ENCODE peak calls at places on chromosomes 4 and X, in four cellular contexts. U, Z, O and P are unnamed samples.

GRCh38 chr4:147378780-147379179 is 102.1 kb upstream of the EDNRA start:
- DNase-seq in U (no peak), O (no peak), Z (no peak), P (no peak)

GRCh38 chr4:53928825-53929224 is 135.6 kb downstream of the CHIC2 start:
- DNase-seq in Z (peak), O (no peak), U (no peak), P (no peak)

GRCh38 chrX:116378961-116379360 is 57.4 kb upstream of the SLC6A14 start:
- DNase-seq in O (no peak), Z (no peak), U (no peak), P (no peak)

GRCh38 chr4:46392421-46392820 is 2.5 kb upstream of the GABRA2 start:
- DNase-seq in U (no peak), O (no peak), Z (no peak), P (no peak)

GRCh38 chrX:5958523-5958922 is 270.1 kb downstream of the NLGN4X start:
- DNase-seq in O (no peak), Z (no peak), U (no peak), P (no peak)

GRCh38 chrX:96182366-96182765 is 502.3 kb upstream of the DIAPH2 start:
- DNase-seq in U (peak), O (peak), Z (peak), P (no peak)

GRCh38 chr4:34649716-34650115 is 1594.6 kb downstream of the ARAP2 start:
- DNase-seq in Z (peak), O (no peak), U (no peak), P (no peak)

GRCh38 chr4:78168029-78168428 is 110.9 kb downstream of the FRAS1 start:
- DNase-seq in Z (no peak), O (no peak), U (peak), P (no peak)

GRCh38 chr4:39054497-39054896 is 7.5 kb upstream of the KLHL5 start:
- DNase-seq in U (no peak), O (no peak), Z (no peak), P (no peak)

GRCh38 chrX:84064164-84064563 is 123.8 kb downstream of the RPS6KA6 start:
- DNase-seq in Z (peak), O (no peak), U (no peak), P (no peak)

GRCh38 chr4:29002151-29002550 is 1718.0 kb upstream of the PCDH7 start:
- DNase-seq in Z (no peak), U (peak), O (no peak), P (no peak)

GRCh38 chr4:7981738-7982394 is 42.2 kb upstream of the AFAP1 start:
- DNase-seq in O (no peak), U (no peak), Z (no peak), P (no peak)

GRCh38 chr4:139184129-139184528 is 7.1 kb upstream of the ELF2 start:
- DNase-seq in Z (peak), U (no peak), O (peak), P (no peak)

GRCh38 chr4:35447474-35447873 is 796.8 kb downstream of the ARAP2 start:
- DNase-seq in O (no peak), U (no peak), Z (no peak), P (no peak)

GRCh38 chrX:75156537-75156945 is 458 bp upstream of the ABCB7 start:
- DNase-seq in Z (peak), U (no peak), O (peak), P (no peak)

GRCh38 chrX:1398431-1399340 is 6.8 kb upstream of the SLC25A6 start:
- DNase-seq in O (no peak), U (no peak), Z (peak), P (no peak)

GRCh38 chrX:11540532-11541377 is 125.0 kb downstream of the ARHGAP6 start:
- DNase-seq in Z (peak), O (no peak), U (no peak), P (no peak)

GRCh38 chr4:21447320-21448055 is 501.1 kb downstream of the KCNIP4 start:
- DNase-seq in O (no peak), U (no peak), Z (no peak), P (no peak)
- TF ChIP-seq CTCF in O (no peak), U (no peak), Z (no peak), P (no peak)

GRCh38 chr4:131430302-131430701 is 1718.8 kb upstream of the PCDH10 start:
- DNase-seq in O (peak), Z (no peak), U (no peak), P (no peak)
- TF ChIP-seq CTCF in O (no peak), Z (no peak), U (no peak), P (no peak)

DNA sequence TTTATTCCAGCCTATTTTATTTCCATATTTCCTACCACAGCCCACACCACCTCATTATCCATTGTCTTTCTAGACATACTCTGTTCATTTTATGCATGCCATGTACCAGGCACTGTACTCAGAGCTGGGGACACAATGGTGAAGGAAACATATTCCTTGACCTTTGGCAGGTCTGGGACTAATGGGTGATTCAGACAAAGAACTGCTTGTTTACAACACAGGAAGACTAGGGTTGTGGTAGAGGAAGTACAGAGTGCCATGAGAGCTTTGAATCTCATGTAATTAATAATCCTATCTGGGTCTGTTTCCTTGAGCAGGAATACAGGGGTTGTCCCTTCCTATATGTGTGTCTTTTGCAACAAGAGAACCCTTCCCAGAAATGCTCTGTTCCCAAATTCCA is 75.1 kb upstream of the NUDT10 start:
- DNase-seq in O (no peak), U (no peak), Z (no peak), P (no peak)
- TF ChIP-seq CTCF in O (no peak), U (no peak), Z (no peak), P (no peak)

GRCh38 chr4:15695764-15696163 is 7.1 kb upstream of the BST1 start:
- DNase-seq in Z (no peak), U (no peak), O (no peak), P (no peak)
- TF ChIP-seq CTCF in Z (no peak), U (no peak), O (no peak), P (no peak)

DNA sequence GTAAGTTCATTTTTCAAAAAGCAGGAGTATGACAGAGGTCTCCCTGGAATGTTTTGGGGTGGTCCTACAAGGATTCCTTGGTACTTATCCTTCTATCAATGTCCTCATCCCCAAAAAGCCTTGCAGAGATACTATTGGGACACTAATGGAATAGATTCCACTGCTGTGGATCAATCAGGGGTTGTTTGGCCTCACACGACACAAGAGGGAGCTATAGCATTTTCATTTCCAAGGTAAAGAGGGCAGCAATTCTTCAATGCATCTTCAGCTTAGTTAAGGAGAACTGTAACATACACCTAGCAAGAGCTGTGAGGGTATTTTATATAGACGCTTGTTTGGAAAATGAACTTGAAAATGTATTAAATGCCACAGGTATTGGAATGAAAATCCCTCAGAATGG is 50.9 kb downstream of the USP26 start:
- DNase-seq in O (no peak), Z (no peak), U (peak), P (no peak)
- TF ChIP-seq CTCF in O (peak), Z (no peak), U (no peak), P (no peak)

GRCh38 chr4:52234539-52235174 is 183.6 kb downstream of the SPATA18 start:
- DNase-seq in Z (peak), O (peak), U (peak), P (no peak)
- TF ChIP-seq CTCF in Z (peak), O (peak), U (peak), P (no peak)

GRCh38 chrX:136851526-136851925 is 29.0 kb downstream of the RBMX start:
- DNase-seq in Z (no peak), O (no peak), U (no peak), P (no peak)

GRCh38 chrX:136861877-136862276 is 18.6 kb downstream of the RBMX start:
- DNase-seq in U (no peak), Z (no peak), O (no peak), P (no peak)

GRCh38 chrX:136856050-136856449 is 24.5 kb downstream of the RBMX start:
- DNase-seq in Z (no peak), U (no peak), O (no peak), P (no peak)

GRCh38 chrX:136858007-136858756 is 22.3 kb downstream of the RBMX start:
- DNase-seq in U (no peak), O (no peak), Z (no peak), P (no peak)

DNA sequence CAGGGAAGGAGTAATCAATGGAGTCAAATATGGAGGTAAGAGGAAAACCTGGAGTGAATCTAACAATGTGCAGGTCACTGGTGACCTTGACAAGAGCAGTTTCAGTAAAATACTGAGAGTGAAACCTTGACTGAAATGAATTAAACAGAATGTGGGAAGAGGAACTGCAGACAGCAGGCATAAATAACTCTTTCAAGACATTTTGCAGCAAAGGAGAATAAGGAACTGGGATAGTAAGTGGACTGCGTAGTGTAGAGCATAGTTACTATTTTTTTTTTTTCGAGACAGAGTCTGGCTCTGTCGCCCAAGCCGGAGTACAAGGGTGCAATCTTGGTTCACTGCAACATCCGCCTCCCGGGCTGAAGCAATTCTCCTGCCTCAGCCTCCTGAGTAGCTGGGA is 24.0 kb downstream of the RBMX start:
- DNase-seq in Z (no peak), U (no peak), O (no peak), P (no peak)
- TF ChIP-seq CTCF in Z (no peak), U (no peak), O (no peak), P (no peak)